ENCODE peak calls at places on chromosomes 6 and 20, in seven cellular contexts. R is ACHN, V is anterior cingulate cortex, X is choroid plexus epithelial cell, O is pulmonary artery endothelial cell, Z is spleen, S is GM03348. P is an unnamed sample.

GRCh38 chr6:129774697-129775447 is 64.9 kb upstream of the ARHGAP18 start:
- DNase-seq in R (peak; percentile 77), S (peak; percentile 89), O (peak; percentile 24), Z (no peak), V (peak; percentile 64), X (peak; percentile 91), P (peak; percentile 81)

GRCh38 chr6:55469829-55470438 is 109.1 kb downstream of the HMGCLL1 start:
- DNase-seq in S (no peak), O (no peak), V (no peak), X (peak; percentile 70), R (no peak), Z (no peak), P (no peak)

GRCh38 chr6:109105681-109106080 is 10.4 kb downstream of the CEP57L1 start:
- DNase-seq in V (no peak), R (no peak), Z (no peak), S (no peak), X (no peak), O (no peak), P (no peak)

GRCh38 chr6:134553941-134554340 is 236.0 kb upstream of the SGK1 start:
- DNase-seq in Z (no peak), X (no peak), O (no peak), S (peak; percentile 23), R (no peak), V (no peak), P (no peak)

GRCh38 chr6:129598244-129599187 is 111.5 kb downstream of the ARHGAP18 start:
- DNase-seq in X (peak; percentile 91), R (peak; percentile 77), O (peak; percentile 55), S (peak; percentile 69), V (no peak), Z (no peak), P (no peak)

GRCh38 chr6:44920952-44921491 is 407.1 kb upstream of the RUNX2 start:
- DNase-seq in X (peak; percentile 38), Z (no peak), V (no peak), O (no peak), R (no peak), S (no peak), P (no peak)

GRCh38 chr6:77561768-77562314 is 91.0 kb upstream of the MEI4 start:
- DNase-seq in Z (no peak), S (no peak), V (no peak), R (no peak), O (no peak), X (peak; percentile 9), P (no peak)

GRCh38 chr20:42204261-42204660 is 586.1 kb upstream of the CHD6 start:
- DNase-seq in S (no peak), V (no peak), O (no peak), X (no peak), Z (no peak), R (peak; percentile 18), P (no peak)

GRCh38 chr6:45746046-45746445 is 269.6 kb downstream of the CLIC5 start:
- DNase-seq in X (peak; percentile 88), V (no peak), R (no peak), O (no peak), S (peak; percentile 48), Z (no peak), P (no peak)

GRCh38 chr20:22763257-22763906 is 179.0 kb upstream of the FOXA2 start:
- DNase-seq in V (no peak), X (peak; percentile 64), S (no peak), Z (no peak), R (peak; percentile 38), O (no peak), P (no peak)

GRCh38 chr6:111657146-111657545 is 51.5 kb upstream of the TRAF3IP2 start:
- DNase-seq in O (peak; percentile 39), X (peak; percentile 80), R (no peak), S (peak; percentile 73), Z (no peak), V (no peak), P (no peak)

GRCh38 chr6:28769626-28770402 is 154.0 kb downstream of the TRIM27 start:
- DNase-seq in X (peak; percentile 53), R (peak; percentile 76), O (no peak), V (no peak), Z (no peak), S (peak; percentile 29), P (no peak)

GRCh38 chr6:21836772-21837460 is 243.4 kb downstream of the SOX4 start:
- DNase-seq in X (no peak), S (no peak), Z (no peak), O (no peak), V (no peak), R (no peak), P (no peak)

GRCh38 chr20:20024942-20025341 is 7.8 kb downstream of the NAA20 start:
- DNase-seq in X (peak; percentile 39), S (peak; percentile 33), Z (no peak), O (no peak), R (peak; percentile 60), V (no peak), P (no peak)

GRCh38 chr6:126539022-126539421 is 199.1 kb downstream of the CENPW start:
- DNase-seq in S (peak; percentile 35), X (peak; percentile 71), O (no peak), V (no peak), R (peak; percentile 71), Z (no peak), P (no peak)

GRCh38 chr6:98487612-98488011 is 346.8 kb upstream of the POU3F2 start:
- DNase-seq in V (no peak), S (no peak), R (no peak), Z (no peak), X (no peak), O (no peak), P (no peak)

GRCh38 chr6:159540152-159540551 is 152.9 kb downstream of the SOD2 start:
- DNase-seq in O (no peak), S (no peak), R (no peak), X (no peak), V (no peak), Z (peak; percentile 43), P (no peak)

GRCh38 chr6:101614774-101615173 is 221.3 kb downstream of the GRIK2 start:
- DNase-seq in S (peak; percentile 0), R (peak; percentile 1), O (no peak), V (no peak), Z (no peak), X (peak; percentile 60), P (no peak)